ENCODE peak calls at places on chromosomes 1 and 21, in eight cellular contexts. V, Q, U, P, A, C, M and I are unnamed samples.

GRCh38 chr1:197448390-197448789 is 180.3 kb downstream of the CRB1 start:
- DNase-seq in Q (no peak), A (no peak), P (no peak), M (no peak), U (no peak), V (no peak), C (no peak), I (no peak)

GRCh38 chr1:43796111-43796581 is 88.8 kb downstream of the ST3GAL3 start:
- DNase-seq in Q (no peak), M (no peak), A (peak), V (no peak), U (no peak), C (no peak), P (peak), I (no peak)

GRCh38 chr1:178055093-178055492 is 38.8 kb upstream of the RASAL2 start:
- DNase-seq in P (peak), C (no peak), A (peak), Q (no peak), V (no peak), M (peak), U (no peak), I (peak)

GRCh38 chr1:68270993-68271392 is 38.7 kb upstream of the WLS start:
- DNase-seq in Q (no peak), A (no peak), M (no peak), P (no peak), V (no peak), C (no peak), U (no peak), I (no peak)

GRCh38 chr1:24535021-24535424 is 20.9 kb upstream of the NCMAP start:
- DNase-seq in A (no peak), C (peak), Q (no peak), V (peak), P (no peak), M (no peak), U (peak), I (no peak)

GRCh38 chr1:167984886-167985489 is 48.1 kb upstream of the MPC2 start:
- DNase-seq in U (no peak), V (no peak), A (no peak), P (peak), M (no peak), Q (no peak), C (no peak), I (no peak)

GRCh38 chr1:226950875-226951274 is 10.8 kb downstream of the COQ8A start:
- DNase-seq in V (no peak), A (no peak), Q (no peak), M (no peak), P (no peak), C (no peak), U (no peak), I (no peak)

GRCh38 chr1:219460561-219461511 is 152.1 kb downstream of the ZC3H11B start:
- DNase-seq in U (no peak), Q (no peak), V (no peak), C (no peak), M (no peak), A (peak), P (no peak), I (no peak)

GRCh38 chr1:79079770-79080169 is 73.2 kb upstream of the ADGRL4 start:
- DNase-seq in Q (peak), U (no peak), A (peak), M (peak), C (no peak), P (peak), V (no peak), I (no peak)

GRCh38 chr1:30191154-30191702 is 532.2 kb downstream of the MATN1 start:
- DNase-seq in M (no peak), C (no peak), U (no peak), V (no peak), P (peak), Q (peak), A (peak), I (no peak)

GRCh38 chr1:39391741-39392679 is 99.4 kb upstream of the BMP8A start:
- DNase-seq in Q (peak), A (peak), U (no peak), C (no peak), P (peak), M (no peak), V (no peak), I (no peak)

GRCh38 chr21:42433946-42434551 is 30.3 kb downstream of the UBASH3A start:
- DNase-seq in M (no peak), Q (no peak), C (no peak), P (peak), A (no peak), U (peak), V (no peak), I (no peak)

GRCh38 chr1:27891196-27891889 is 19.0 kb downstream of the THEMIS2 start:
- DNase-seq in U (peak), P (no peak), Q (no peak), M (no peak), A (no peak), C (peak), V (peak), I (no peak)

GRCh38 chr1:24996456-24996855 is 66.4 kb upstream of the RUNX3 start:
- DNase-seq in P (no peak), U (peak), Q (no peak), M (no peak), C (no peak), A (no peak), V (no peak), I (no peak)

GRCh38 chr21:34933609-34934345 is 115.3 kb downstream of the RUNX1 start:
- DNase-seq in C (peak), P (no peak), M (no peak), U (peak), A (no peak), V (no peak), Q (no peak), I (no peak)

GRCh38 chr21:46452719-46453118 is 6.0 kb upstream of the DIP2A start:
- DNase-seq in C (no peak), A (no peak), Q (no peak), M (no peak), V (no peak), P (no peak), U (no peak), I (no peak)

GRCh38 chr1:94720091-94720793 is 99.9 kb upstream of the SLC44A3 start:
- DNase-seq in U (peak), Q (no peak), M (no peak), P (no peak), A (no peak), C (no peak), V (no peak), I (no peak)

GRCh38 chr1:183477986-183478781 is 5.9 kb downstream of the SMG7 start:
- DNase-seq in P (no peak), U (no peak), C (no peak), Q (no peak), V (no peak), M (no peak), A (no peak), I (no peak)

GRCh38 chr1:221869759-221870158 is 127.9 kb upstream of the DUSP10 start:
- DNase-seq in Q (no peak), A (peak), U (no peak), C (no peak), P (no peak), V (no peak), M (no peak), I (no peak)